ENCODE peak calls at places on chromosomes 11 and 22, in four cellular contexts. A is transverse colon, R is heart right ventricle, I is lower lobe of right lung. M is an unnamed sample.

GRCh38 chr22:20254975-20255946 is 12.9 kb downstream of the RTN4R start:
- DNase-seq in I (no peak), A (no peak), R (no peak), M (no peak)

GRCh38 chr22:27100789-27101188 is 443.4 kb downstream of the MIAT start:
- DNase-seq in R (no peak), A (no peak), I (no peak), M (no peak)

GRCh38 chr11:46346886-46347636 is at the start of gene DGKZ:
- DNase-seq in A (peak; percentile 90), I (peak; percentile 92), R (peak; percentile 79), M (peak; percentile 87)

GRCh38 chr22:23380230-23380573 is 199.9 kb downstream of the IGLL1 start:
- DNase-seq in A (no peak), R (no peak), I (no peak), M (no peak)

GRCh38 chr11:17551347-17552040 is 4.4 kb downstream of the OTOG start:
- DNase-seq in A (no peak), R (no peak), I (no peak), M (no peak)

GRCh38 chr22:22912722-22913253 is 25.2 kb downstream of the IGLL5 start:
- DNase-seq in A (no peak), I (no peak), R (no peak), M (no peak)

GRCh38 chr22:23533328-23533762 is 46.7 kb downstream of the IGLL1 start:
- DNase-seq in A (no peak), R (no peak), I (peak; percentile 44), M (peak; percentile 32)

GRCh38 chr11:64996710-64997380 is at the start of gene BATF2:
- DNase-seq in R (peak; percentile 82), I (peak; percentile 89), A (peak; percentile 90), M (peak; percentile 86)

GRCh38 chr22:38165929-38166593 is 15.6 kb downstream of the PLA2G6 start:
- DNase-seq in A (no peak), I (no peak), R (no peak), M (no peak)

GRCh38 chr11:105799728-105800462 is 190.0 kb downstream of the GRIA4 start:
- DNase-seq in I (no peak), R (no peak), A (no peak), M (no peak)

GRCh38 chr22:42207918-42208317 is 62.5 kb downstream of the TCF20 start:
- DNase-seq in I (no peak), A (no peak), R (no peak), M (no peak)

GRCh38 chr22:32106930-32107329 is 52.2 kb downstream of the C22orf42 start:
- DNase-seq in A (no peak), R (no peak), I (no peak), M (no peak)

GRCh38 chr22:32175751-32176644 is 16.9 kb upstream of the C22orf42 start:
- DNase-seq in I (no peak), R (no peak), A (no peak), M (no peak)

GRCh38 chr11:76604652-76605241 is 65.8 kb downstream of the LRRC32 start:
- DNase-seq in I (no peak), A (peak; percentile 44), R (peak; percentile 84), M (no peak)

GRCh38 chr11:16357776-16358175 is 1.4 kb upstream of the SOX6 start:
- DNase-seq in R (no peak), I (no peak), A (no peak), M (no peak)

GRCh38 chr11:67275606-67276409 is 9.5 kb downstream of the GRK2 start:
- DNase-seq in I (no peak), R (no peak), A (no peak), M (peak; percentile 41)

GRCh38 chr11:109303342-109303741 is 118.6 kb upstream of the C11orf87 start:
- DNase-seq in R (no peak), I (no peak), A (no peak), M (no peak)

GRCh38 chr11:1896895-1897294 is 5.2 kb upstream of the PRR33 start:
- DNase-seq in R (no peak), A (no peak), I (no peak), M (no peak)

DNA sequence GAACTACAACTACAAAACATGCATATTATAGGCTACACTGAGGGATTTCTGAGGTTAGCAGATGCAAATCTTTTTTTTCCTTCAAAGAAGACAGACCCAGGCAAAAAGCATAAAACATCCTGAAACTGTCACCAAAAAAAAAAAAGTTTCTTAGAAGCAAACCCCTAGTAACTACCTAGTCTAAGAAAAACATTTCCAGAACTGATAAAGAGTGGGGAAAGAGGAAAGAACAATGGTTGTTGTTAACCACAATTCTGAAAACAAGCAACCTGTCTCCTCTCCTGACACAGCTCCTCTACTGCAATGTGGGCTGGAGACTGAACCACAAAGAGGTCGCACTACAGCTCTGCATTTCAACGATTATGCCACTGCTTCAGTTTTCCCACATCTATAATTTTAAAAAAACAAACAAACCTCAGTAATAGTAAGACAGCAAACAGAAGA is 15.0 kb downstream of the DENND5A start:
- DNase-seq in I (no peak), R (no peak), A (no peak), M (no peak)
- H3K4me3 ChIP-seq in I (no peak overlapping the region), R (no peak overlapping the region), A (no peak overlapping the region), M (no peak overlapping the region)

GRCh38 chr11:115213007-115213406 is 291.2 kb downstream of the CADM1 start:
- DNase-seq in I (no peak), R (no peak), A (no peak), M (no peak)

GRCh38 chr11:115219378-115219777 is 284.8 kb downstream of the CADM1 start:
- DNase-seq in I (no peak), A (no peak), R (no peak), M (no peak)

GRCh38 chr11:115217726-115218311 is 286.4 kb downstream of the CADM1 start:
- DNase-seq in I (no peak), A (no peak), R (no peak), M (no peak)

GRCh38 chr11:115214644-115215305 is 289.4 kb downstream of the CADM1 start:
- DNase-seq in I (no peak), R (no peak), A (no peak), M (no peak)

DNA sequence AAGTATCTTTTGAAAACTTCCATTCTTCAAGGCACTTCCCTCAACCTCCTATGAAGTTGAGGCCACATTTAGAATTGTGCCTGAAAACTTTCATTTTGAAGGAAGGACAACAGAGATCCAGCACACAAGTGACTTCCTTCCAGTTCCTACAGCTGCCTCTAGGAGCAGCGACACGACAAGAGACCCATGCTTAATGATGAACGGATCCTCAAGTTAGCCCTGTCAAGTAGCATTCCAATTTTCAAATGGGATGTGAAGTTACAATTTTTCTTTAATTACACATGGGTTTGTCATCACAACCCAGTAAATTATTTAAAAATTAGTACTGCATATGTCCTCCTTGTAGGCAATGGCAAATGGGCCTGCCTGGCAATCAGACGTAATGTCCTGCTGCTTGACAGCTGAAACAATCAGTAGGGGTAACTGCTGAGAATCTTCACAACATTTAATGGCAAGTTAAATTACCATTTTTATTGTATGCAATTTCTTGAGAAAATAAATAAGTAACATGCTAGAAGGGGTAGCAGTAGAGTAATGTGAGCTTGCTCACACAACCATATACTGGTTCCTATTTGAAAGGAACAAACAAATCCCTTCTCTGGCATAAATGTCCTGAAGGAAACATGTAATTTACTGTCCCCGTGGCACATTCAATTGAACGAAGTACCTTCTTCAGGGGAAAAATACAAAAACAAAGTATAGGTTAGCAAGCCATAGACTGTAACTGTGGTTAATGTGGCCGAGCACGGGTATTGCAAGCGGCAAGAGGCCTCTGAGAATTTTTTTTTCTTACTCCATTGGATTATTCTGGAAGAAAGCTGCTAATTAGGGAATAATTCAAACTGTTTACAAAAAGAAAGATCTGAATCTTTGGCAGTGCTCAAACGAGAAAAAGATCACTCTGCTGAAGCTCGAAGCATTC is 288.3 kb downstream of the CADM1 start:
- DNase-seq in R (no peak), A (no peak), I (no peak), M (no peak)
- TF ChIP-seq CTCF in R (peak; percentile 20), A (peak; percentile 15), I (peak; percentile 13), M (peak; percentile 7)

GRCh38 chr11:104772806-104773241 is 125.4 kb downstream of the CASP12 start:
- DNase-seq in A (no peak), R (peak; percentile 6), I (no peak), M (no peak)
- H3K4me3 ChIP-seq in A (no peak overlapping the region), R (no peak overlapping the region), I (no peak overlapping the region), M (no peak overlapping the region)

GRCh38 chr22:45318558-45319318 is 9.0 kb downstream of the FAM118A start:
- DNase-seq in I (no peak), A (no peak), R (no peak), M (no peak)

GRCh38 chr22:45317551-45318167 is 7.9 kb downstream of the FAM118A start:
- DNase-seq in A (peak; percentile 62), R (peak; percentile 64), I (no peak), M (peak; percentile 74)

GRCh38 chr22:45316796-45317526 is 7.2 kb downstream of the FAM118A start:
- DNase-seq in R (no peak), A (no peak), I (no peak), M (no peak)

GRCh38 chr22:45319319-45319675 is 9.6 kb downstream of the FAM118A start:
- DNase-seq in A (no peak), I (no peak), R (no peak), M (no peak)

DNA sequence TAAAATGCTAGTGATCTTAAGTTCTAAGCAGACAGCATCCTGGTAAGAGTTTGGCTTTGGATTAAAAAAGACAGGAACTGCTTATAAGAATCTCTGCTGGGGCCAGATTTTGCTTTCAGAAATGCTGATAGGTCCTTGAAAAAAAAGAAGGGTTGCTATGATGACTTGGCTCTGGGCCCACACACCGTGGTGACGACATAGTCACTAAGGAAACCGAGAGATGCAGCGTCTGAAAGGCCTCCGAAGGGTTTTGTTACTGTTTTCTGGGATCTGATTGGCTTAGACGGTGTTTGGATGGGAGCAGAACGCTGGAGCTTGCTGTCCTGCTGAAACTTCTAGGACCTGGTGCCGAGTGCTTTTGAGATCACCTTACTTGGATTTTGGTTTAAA is 8.4 kb downstream of the FAM118A start:
- DNase-seq in A (peak; percentile 84), I (peak; percentile 76), R (peak; percentile 89), M (peak; percentile 83)
- TF ChIP-seq CTCF in A (no peak), I (no peak), R (no peak), M (no peak)

GRCh38 chr11:63536669-63537292 is at the start of gene PLAAT4:
- DNase-seq in R (peak; percentile 31), A (peak; percentile 41), I (no peak), M (no peak)
- H3K4me3 ChIP-seq in R (peak within 1 kb of the TSS; percentile 40), A (peak within 1 kb of the TSS; percentile 16), I (peak within 1 kb of the TSS; percentile 65), M (peak within 1 kb of the TSS; percentile 66)

M was measured in psoas muscle.